ENCODE peak calls at places on chromosomes 2 and 18, in four cellular contexts. L is A549, K is GM12878, U is K562. H is an unnamed sample.

GRCh38 chr18:3604626-3605408 is 154.8 kb downstream of the TGIF1 start:
- DNase-seq in L (no peak), K (peak), U (peak), H (peak)

GRCh38 chr18:13688191-13689136 is 37.9 kb downstream of the FAM210A start:
- DNase-seq in L (no peak), K (no peak), U (no peak), H (no peak)

GRCh38 chr2:121075006-121075545 is 209.9 kb downstream of the TFCP2L1 start:
- DNase-seq in L (peak), K (peak), U (peak), H (no peak)

GRCh38 chr2:235850289-235850688 is 317.9 kb downstream of the GBX2 start:
- DNase-seq in L (no peak), K (no peak), U (no peak), H (no peak)

GRCh38 chr18:57086163-57086562 is 60.7 kb upstream of the BOD1L2 start:
- DNase-seq in L (no peak), K (no peak), U (no peak), H (no peak)

GRCh38 chr2:217941339-217941738 is 61.5 kb downstream of the TNS1 start:
- DNase-seq in L (no peak), K (no peak), U (no peak), H (no peak)

GRCh38 chr18:69763821-69764220 is 183.9 kb downstream of the CD226 start:
- DNase-seq in L (no peak), K (no peak), U (no peak), H (no peak)

GRCh38 chr2:71952572-71953188 is 195.0 kb downstream of the CYP26B1 start:
- DNase-seq in L (no peak), K (no peak), U (no peak), H (no peak)

GRCh38 chr2:10161961-10162441 is 39.5 kb downstream of the RRM2 start:
- DNase-seq in L (no peak), K (no peak), U (no peak), H (no peak)

GRCh38 chr2:241994556-241995213 is 125.2 kb downstream of the RTP5 start:
- DNase-seq in L (no peak), K (no peak), U (no peak), H (no peak)

GRCh38 chr2:164824865-164825264 is 16.8 kb downstream of the COBLL1 start:
- DNase-seq in L (no peak), K (no peak), U (no peak), H (no peak)

GRCh38 chr2:108560241-108560811 is 26.1 kb downstream of the LIMS1 start:
- DNase-seq in L (no peak), K (no peak), U (no peak), H (no peak)

GRCh38 chr2:230989731-230990130 is 6.2 kb upstream of the SPATA3 start:
- DNase-seq in L (no peak), K (no peak), U (no peak), H (no peak)

GRCh38 chr18:45348974-45349373 is 266.3 kb upstream of the SLC14A2 start:
- DNase-seq in L (no peak), K (no peak), U (no peak), H (no peak)

GRCh38 chr2:221001377-221001776 is 570.7 kb downstream of the EPHA4 start:
- DNase-seq in L (no peak), K (no peak), U (no peak), H (no peak)

GRCh38 chr2:64615844-64616536 is 37.7 kb downstream of the SERTAD2 start:
- DNase-seq in L (no peak), K (no peak), U (no peak), H (no peak)

GRCh38 chr2:167732251-167732788 is 515.1 kb downstream of the STK39 start:
- DNase-seq in L (no peak), K (no peak), U (no peak), H (no peak)

GRCh38 chr2:232229296-232229916 is 149.1 kb upstream of the ALPP start:
- DNase-seq in L (no peak), K (no peak), U (no peak), H (no peak)

GRCh38 chr18:56298935-56299334 is 339.5 kb downstream of the TXNL1 start:
- DNase-seq in L (peak), K (no peak), U (peak), H (no peak)

GRCh38 chr2:42753188-42753813 is 10.6 kb downstream of the OXER1 start:
- DNase-seq in L (no peak), K (no peak), U (peak), H (no peak)

GRCh38 chr2:157460384-157460837 is 16.5 kb upstream of the CYTIP start:
- DNase-seq in L (peak), K (no peak), U (no peak), H (peak)

GRCh38 chr2:234373791-234374508 is 122.9 kb downstream of the ARL4C start:
- DNase-seq in L (no peak), K (no peak), U (no peak), H (no peak)

GRCh38 chr18:13612111-13612997 is 114.0 kb downstream of the FAM210A start:
- DNase-seq in L (no peak), K (peak), U (no peak), H (no peak)

GRCh38 chr2:203340791-203341487 is 12.7 kb downstream of the ABI2 start:
- DNase-seq in L (peak), K (no peak), U (no peak), H (no peak)

GRCh38 chr2:64846175-64846574 is 143.0 kb upstream of the SLC1A4 start:
- DNase-seq in L (no peak), K (no peak), U (no peak), H (no peak)

GRCh38 chr18:48364146-48364545 is 45.0 kb downstream of the ZBTB7C start:
- DNase-seq in L (no peak), K (no peak), U (no peak), H (no peak)

DNA sequence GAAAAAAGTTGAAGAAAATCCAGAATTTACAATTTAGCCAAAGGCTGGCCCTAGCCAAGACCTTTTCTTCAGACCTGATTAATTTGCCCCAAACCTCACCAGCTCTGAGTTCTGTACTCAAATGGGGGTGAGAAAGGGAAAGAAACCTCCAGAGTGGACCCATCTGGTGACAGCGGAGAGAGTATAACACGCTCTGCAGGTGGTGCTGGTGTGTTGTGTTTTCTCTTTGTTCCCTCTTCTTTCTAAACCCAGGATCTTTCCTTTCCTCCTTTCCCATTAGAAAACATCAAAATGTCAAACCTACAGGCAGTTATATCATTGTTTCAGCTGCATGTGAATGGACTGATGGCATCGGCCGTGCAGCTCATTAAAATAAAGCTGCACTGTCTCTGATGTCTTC is 253.3 kb upstream of the SP5 start:
- DNase-seq in L (no peak), K (no peak), U (no peak), H (no peak)
- TF ChIP-seq POLR2AphosphoS2 in L (no peak), K (no peak), U (no peak), H (no peak)

GRCh38 chr18:77203071-77203470 is 46.6 kb upstream of the GALR1 start:
- DNase-seq in L (no peak), K (no peak), U (no peak), H (no peak)
- TF ChIP-seq POLR2AphosphoS2 in L (no peak), K (no peak), U (no peak), H (no peak)

DNA sequence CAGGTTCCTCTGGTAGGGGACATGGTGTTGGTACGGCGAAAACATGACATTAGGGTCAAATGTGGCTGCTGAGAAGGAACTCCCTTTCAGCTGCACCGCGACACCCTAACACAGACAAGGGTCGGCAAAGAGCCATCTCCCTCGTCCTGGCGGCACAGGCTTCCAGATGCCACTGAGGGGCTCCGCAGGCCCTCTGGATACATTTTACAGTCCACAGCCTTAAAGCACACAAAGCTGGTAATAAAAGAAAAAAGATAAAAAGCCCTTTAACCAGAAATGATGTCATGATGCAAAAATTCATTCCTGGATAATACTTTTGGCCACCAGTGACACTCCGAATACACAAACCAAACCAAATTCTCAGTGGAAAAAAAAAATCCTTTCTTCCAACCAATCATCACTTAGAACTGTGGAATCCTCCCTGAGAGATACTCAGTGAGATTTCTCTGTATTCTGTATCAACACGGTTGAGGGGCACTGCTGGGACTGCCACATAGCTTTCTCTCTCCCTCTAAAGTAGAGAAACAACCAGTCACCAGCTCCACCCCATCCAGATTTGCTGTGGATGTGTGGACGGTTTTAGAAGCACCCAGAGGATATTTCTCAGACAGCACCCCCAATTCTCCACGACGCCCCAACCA is 174.8 kb downstream of the HDAC4 start:
- DNase-seq in L (no peak), K (no peak), U (no peak), H (no peak)
- TF ChIP-seq POLR2AphosphoS2 in L (no peak), K (no peak), U (no peak), H (no peak)

DNA sequence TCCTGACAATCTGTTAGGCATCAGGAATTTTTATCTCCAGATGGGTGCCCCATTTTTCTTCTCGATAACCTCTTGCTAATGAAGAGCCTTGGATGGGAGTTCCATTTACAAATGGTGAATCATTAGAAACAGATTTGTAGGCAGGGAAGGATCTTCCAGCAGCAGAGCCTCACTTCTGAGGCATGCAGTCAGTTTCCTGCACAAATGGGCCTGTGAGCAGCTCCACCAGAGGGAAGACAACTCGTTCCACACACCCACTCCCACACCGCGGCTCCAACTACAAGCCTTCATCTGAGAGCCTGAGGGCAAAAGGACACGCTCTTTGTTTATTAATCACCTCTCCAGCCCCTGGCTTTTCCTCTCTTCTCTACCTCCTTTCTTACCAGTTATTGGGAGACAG is 108.5 kb downstream of the CTAGE1 start:
- DNase-seq in L (no peak), K (no peak), U (no peak), H (no peak)
- TF ChIP-seq POLR2AphosphoS2 in L (no peak), K (no peak), U (no peak), H (no peak)

GRCh38 chr18:61719676-61720075 is 173.1 kb downstream of the RNF152 start:
- DNase-seq in L (no peak), K (no peak), U (no peak), H (no peak)
- TF ChIP-seq POLR2AphosphoS2 in L (no peak), K (no peak), U (no peak), H (no peak)

DNA sequence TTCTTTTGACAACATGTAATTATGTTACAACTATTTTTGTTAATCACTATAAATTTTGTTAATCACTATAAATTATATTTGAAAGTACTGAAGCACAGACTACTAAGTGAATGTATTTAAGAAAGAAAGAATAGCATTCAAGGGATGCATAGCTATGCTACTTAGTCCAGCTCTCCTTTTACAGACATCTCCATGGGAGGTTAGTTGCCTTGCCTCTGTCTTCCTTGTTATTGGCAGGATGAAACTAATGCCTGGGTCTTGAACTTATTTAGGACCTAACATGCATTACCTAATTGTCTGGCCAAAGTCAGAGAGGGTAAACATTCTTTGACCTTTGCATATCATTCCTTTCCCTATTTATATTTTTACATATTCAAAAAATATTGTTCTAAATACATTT is 519.5 kb downstream of the NRXN1 start:
- DNase-seq in L (no peak), K (no peak), U (no peak), H (no peak)
- TF ChIP-seq POLR2AphosphoS2 in L (no peak), K (no peak), U (no peak), H (no peak)

GRCh38 chr18:51044928-51045587 is 15.0 kb downstream of the SMAD4 start:
- DNase-seq in L (no peak), K (no peak), U (no peak), H (no peak)
- TF ChIP-seq POLR2AphosphoS2 in L (no peak), K (no peak), U (no peak), H (no peak)